ENCODE peak calls at places on chromosomes 6 and 20, in eight cellular contexts. Q is NCI-H1105; K is activated CD4-positive, CD25-positive, alpha-beta regulatory T cell; Z is HTR-8/SVneo; D is sigmoid colon; H is NCI-H2081; E is fibroblast of gingiva; N is caudate nucleus. X is an unnamed sample.

GRCh38 chr6:100979269-100979668 is 98.1 kb upstream of the ASCC3 start:
- DNase-seq in Q (no peak), K (no peak), Z (no peak), D (no peak), H (no peak), E (no peak), N (no peak), X (no peak)

GRCh38 chr6:117674503-117674902 is 766 bp upstream of the NUS1 start:
- DNase-seq in Q (no peak), K (no peak), Z (no peak), D (no peak), H (no peak), E (no peak), N (no peak), X (no peak)

GRCh38 chr20:46491354-46491753 is 22.0 kb downstream of the ZNF334 start:
- DNase-seq in Q (no peak), K (no peak), Z (no peak), D (no peak), H (no peak), E (no peak), N (no peak), X (no peak)

GRCh38 chr20:16816192-16816591 is 68.0 kb downstream of the OTOR start:
- DNase-seq in Q (no peak), K (no peak), Z (no peak), D (no peak), H (no peak), E (no peak), N (no peak), X (no peak)

GRCh38 chr6:121917834-121918559 is 481.5 kb upstream of the HSF2 start:
- DNase-seq in Q (no peak), K (no peak), Z (no peak), D (no peak), H (no peak), E (no peak), N (no peak), X (no peak)

GRCh38 chr6:157498817-157499216 is 117.8 kb downstream of the ZDHHC14 start:
- DNase-seq in Q (no peak), K (no peak), Z (no peak), D (no peak), H (no peak), E (no peak), N (no peak), X (no peak)

GRCh38 chr20:46800405-46800804 is 91.0 kb downstream of the SLC2A10 start:
- DNase-seq in Q (no peak), K (no peak), Z (no peak), D (no peak), H (no peak), E (no peak), N (no peak), X (no peak)

GRCh38 chr6:130147151-130147550 is 75.6 kb downstream of the SAMD3 start:
- DNase-seq in Q (no peak), K (no peak), Z (no peak), D (no peak), H (no peak), E (no peak), N (no peak), X (no peak)

GRCh38 chr20:63617092-63617875 is 9.6 kb downstream of the GMEB2 start:
- DNase-seq in Q (no peak), K (no peak), Z (no peak), D (no peak), H (no peak), E (no peak), N (no peak), X (no peak)

GRCh38 chr6:166686317-166686716 is 59.3 kb upstream of the RPS6KA2 start:
- DNase-seq in Q (no peak), K (no peak), Z (no peak), D (no peak), H (no peak), E (no peak), N (no peak), X (no peak)

GRCh38 chr6:136801581-136801980 is 9.3 kb upstream of the MAP3K5 start:
- DNase-seq in Q (no peak), K (no peak), Z (no peak), D (no peak), H (no peak), E (no peak), N (no peak), X (no peak)